ENCODE peak calls at places on chromosomes 12 and 14, in four cellular contexts. M is heart left ventricle; B is neuronal stem cell; V is CD8-positive, alpha-beta T cell. L is an unnamed sample. For H3K4me1, the result is how much of the 10 kb centered on the place peaks cover.

GRCh38 chr14:103728141-103728540 is 12.5 kb downstream of the ZFYVE21 start:
- DNase-seq in V (no peak), B (no peak), M (peak), L (no peak)

GRCh38 chr12:99658950-99659349 is 11.4 kb downstream of the GARIN6 start:
- DNase-seq in V (no peak), M (no peak), B (no peak), L (peak)

GRCh38 chr14:98952595-98953325 is 319.2 kb downstream of the BCL11B start:
- DNase-seq in V (no peak), M (no peak), B (no peak), L (peak)

GRCh38 chr12:68893201-68893600 is 39.8 kb downstream of the CPM start:
- DNase-seq in V (no peak), M (no peak), B (no peak), L (no peak)

GRCh38 chr12:48199784-48200198 is 3.3 kb downstream of the OR10AD1 start:
- DNase-seq in V (no peak), B (no peak), M (no peak), L (no peak)

GRCh38 chr12:92446082-92446460 is 256.7 kb upstream of the PLEKHG7 start:
- DNase-seq in M (no peak), V (no peak), B (no peak), L (no peak)

GRCh38 chr12:42166501-42166900 is 21.8 kb upstream of the GXYLT1 start:
- DNase-seq in M (no peak), B (no peak), V (no peak), L (no peak)

GRCh38 chr14:55519473-55520080 is 60.4 kb upstream of the KTN1 start:
- DNase-seq in B (no peak), M (no peak), V (no peak), L (no peak)

GRCh38 chr14:39228509-39229221 is 5.0 kb upstream of the MIA2 start:
- DNase-seq in B (no peak), V (no peak), M (no peak), L (no peak)

GRCh38 chr12:26204612-26205289 is 9.4 kb downstream of the SSPN start:
- DNase-seq in V (no peak), M (no peak), B (no peak), L (no peak)

GRCh38 chr12:119996417-119996816 is 7.4 kb downstream of the BICDL1 start:
- DNase-seq in M (no peak), B (no peak), V (no peak), L (no peak)

GRCh38 chr12:78062781-78063180 is 232.1 kb downstream of the NAV3 start:
- DNase-seq in V (no peak), M (peak), B (no peak), L (no peak)

GRCh38 chr12:118220697-118221096 is 84.8 kb downstream of the PEBP1 start:
- DNase-seq in V (no peak), M (no peak), B (no peak), L (no peak)

GRCh38 chr14:64761441-64762043 is 57.3 kb downstream of the PLEKHG3 start:
- DNase-seq in M (no peak), B (no peak), V (no peak), L (no peak)

GRCh38 chr14:32206552-32206951 is 3.5 kb upstream of the RNU6-8 start:
- DNase-seq in V (no peak), M (no peak), B (no peak), L (no peak)

GRCh38 chr12:51911307-51911706 is 4.0 kb downstream of the ACVRL1 start:
- DNase-seq in M (peak), V (no peak), B (no peak), L (no peak)
- H3K4me1 ChIP-seq in M (under half), V (under half), B (under half), L (under half)

GRCh38 chr12:131986361-131986760 is 36.6 kb downstream of the EP400 start:
- DNase-seq in V (no peak), B (no peak), M (no peak), L (no peak)

GRCh38 chr12:131986847-131987398 is 37.2 kb downstream of the EP400 start:
- DNase-seq in V (no peak), B (no peak), M (no peak), L (no peak)

GRCh38 chr12:131983554-131983953 is 33.8 kb downstream of the EP400 start:
- DNase-seq in V (no peak), B (no peak), M (no peak), L (no peak)

GRCh38 chr12:131987552-131987951 is 37.8 kb downstream of the EP400 start:
- DNase-seq in V (no peak), B (no peak), M (no peak), L (no peak)

DNA sequence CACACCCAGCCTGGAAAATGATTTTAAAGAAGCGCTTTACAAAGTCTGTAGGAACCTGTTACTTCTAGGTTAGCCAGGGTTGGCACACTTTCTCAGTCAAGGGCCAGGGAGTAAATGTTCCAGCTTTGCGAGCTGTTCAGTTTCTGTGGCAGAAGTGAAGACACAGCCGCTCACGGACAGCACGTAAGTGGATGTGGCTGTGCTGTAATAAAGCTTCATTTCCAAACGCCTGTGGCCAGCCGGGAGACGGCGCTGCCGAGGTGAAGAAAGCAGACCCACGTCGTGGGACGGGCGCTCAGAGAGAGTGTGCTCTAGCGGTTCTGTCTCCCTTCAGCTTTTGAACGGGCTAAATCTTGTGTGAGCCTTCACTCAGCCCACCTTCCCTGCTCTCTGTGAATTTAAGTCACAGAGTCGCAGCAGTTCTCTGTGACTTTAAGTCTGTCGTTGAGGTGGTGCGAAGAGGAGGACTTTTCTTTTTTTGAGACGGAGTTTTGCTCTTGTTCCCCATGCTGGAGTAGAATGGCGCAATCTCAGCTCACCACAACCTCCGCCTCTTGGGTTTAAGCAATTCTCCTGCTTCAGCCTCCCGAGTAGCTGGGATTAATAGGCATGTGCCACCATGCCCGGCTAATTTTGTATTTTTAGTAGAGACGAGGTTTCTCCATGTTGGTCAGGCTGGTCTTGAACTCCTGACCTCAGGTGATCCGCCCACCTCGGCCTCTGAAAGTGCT is 35.6 kb downstream of the EP400 start:
- DNase-seq in M (no peak), V (no peak), B (no peak), L (no peak)
- H3K4me1 ChIP-seq in M (under half), V (under half), B (under half), L (under half)

DNA sequence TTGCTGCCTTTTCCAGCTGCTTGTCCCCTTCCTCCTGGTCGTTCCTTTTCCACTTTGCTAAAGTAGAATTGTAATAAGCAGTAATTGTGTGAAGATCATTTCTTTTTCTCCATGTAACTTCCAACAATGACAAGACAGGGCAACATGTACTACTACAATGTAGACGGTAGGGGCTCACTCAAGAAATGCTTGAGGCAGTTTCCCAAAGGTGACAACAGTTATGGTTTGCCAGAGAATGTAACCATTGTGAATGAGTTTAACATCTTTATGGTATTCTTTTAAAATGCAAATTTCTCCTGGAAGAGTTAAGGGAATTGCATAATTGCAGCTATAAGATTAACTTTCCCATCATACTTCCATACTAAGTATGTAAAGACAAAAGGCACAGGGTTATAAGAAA is 23.8 kb upstream of the PHLDA1 start:
- DNase-seq in B (no peak), M (no peak), V (no peak), L (no peak)
- H3K4me1 ChIP-seq in B (under half), M (under half), V (under half), L (under half)

GRCh38 chr12:122420471-122421262 is 1.8 kb downstream of the CLIP1 start:
- DNase-seq in V (no peak), B (no peak), M (no peak), L (no peak)
- H3K4me1 ChIP-seq in V (under half), B (under half), M (under half), L (under half)

GRCh38 chr12:128798543-128799341 is 25.0 kb downstream of the SLC15A4 start:
- DNase-seq in V (no peak), M (no peak), B (no peak), L (no peak)

GRCh38 chr12:128797119-128798118 is 26.3 kb downstream of the SLC15A4 start:
- DNase-seq in V (no peak), B (no peak), M (no peak), L (no peak)

GRCh38 chr12:128794661-128795529 is 28.9 kb downstream of the SLC15A4 start:
- DNase-seq in V (no peak), M (no peak), B (no peak), L (no peak)

GRCh38 chr12:128795530-128796361 is 28.0 kb downstream of the SLC15A4 start:
- DNase-seq in M (no peak), B (no peak), V (no peak), L (no peak)

DNA sequence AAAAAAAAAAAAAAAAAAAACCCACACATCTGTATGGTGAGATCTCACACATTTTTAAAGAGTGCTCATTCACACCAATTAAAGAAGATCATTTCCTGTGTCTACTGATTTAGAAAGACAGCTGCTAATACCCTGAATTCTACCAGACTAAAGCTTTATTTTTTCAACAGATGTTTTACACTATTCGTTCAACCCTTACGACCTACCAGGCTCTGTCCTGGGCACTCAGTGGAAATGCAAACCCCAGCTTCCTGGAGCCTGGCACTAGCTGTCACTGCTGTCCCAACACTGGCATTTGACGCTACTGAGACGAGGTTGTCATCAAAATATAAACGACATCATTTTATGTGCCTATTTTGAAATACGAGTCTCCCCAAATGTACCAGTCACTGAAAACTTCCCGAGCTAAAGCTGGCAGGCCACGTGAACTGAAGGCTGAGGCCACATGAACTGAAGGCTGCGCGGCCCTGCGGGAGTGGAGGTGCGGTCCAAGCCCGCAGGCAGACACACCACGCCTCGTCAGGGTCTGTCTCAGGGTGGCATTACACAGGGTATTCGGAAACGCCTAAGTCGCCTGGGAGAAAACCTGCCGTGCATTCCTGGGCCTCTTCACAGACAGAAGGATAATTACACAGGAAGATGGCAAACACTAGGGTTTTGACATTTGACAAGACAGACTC is 27.2 kb downstream of the SLC15A4 start:
- DNase-seq in B (no peak), V (no peak), M (no peak), L (no peak)
- H3K4me1 ChIP-seq in B (under half), V (under half), M (under half), L (under half)

DNA sequence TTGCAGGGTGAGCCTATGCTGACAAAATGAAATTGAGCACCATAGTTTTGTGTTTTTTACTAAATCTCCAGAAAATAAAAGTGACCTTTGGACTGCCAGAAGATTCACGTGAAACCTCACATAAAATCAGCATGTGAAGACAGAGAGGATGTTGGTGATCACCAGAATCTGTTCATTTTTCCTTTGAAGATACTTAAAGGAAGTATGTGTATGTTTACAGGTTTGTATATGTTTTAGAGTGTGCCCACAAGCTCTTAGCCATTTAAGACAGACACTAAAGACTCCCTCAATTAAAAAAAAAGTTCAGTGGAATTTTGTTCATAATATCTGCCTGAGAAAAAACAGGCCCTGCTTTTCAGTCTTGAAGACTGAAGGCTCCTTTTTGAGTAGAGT is 25.9 kb downstream of the DDX47 start:
- DNase-seq in B (no peak), M (no peak), V (no peak), L (no peak)
- H3K4me1 ChIP-seq in B (under half), M (under half), V (under half), L (half or more)

GRCh38 chr14:105166571-105167302 is 1.8 kb downstream of the JAG2 start:
- DNase-seq in B (no peak), V (no peak), M (no peak), L (no peak)
- H3K4me1 ChIP-seq in B (under half), V (under half), M (under half), L (under half)